ENCODE peak calls at places on chromosomes 2 and 18, in four cellular contexts. H, P, N and U are unnamed samples.

GRCh38 chr18:35810505-35810904 is 162.0 kb upstream of the RMP24 start:
- DNase-seq in H (no peak), P (no peak), N (no peak), U (no peak)

GRCh38 chr2:61631321-61631720 is 93.2 kb upstream of the XPO1 start:
- DNase-seq in H (no peak), P (no peak), N (no peak), U (no peak)

GRCh38 chr2:201633862-201634261 is 9.4 kb downstream of the TMEM237 start:
- DNase-seq in H (no peak), P (no peak), N (no peak), U (no peak)

GRCh38 chr2:240341064-240341463 is 94.4 kb upstream of the GPC1 start:
- DNase-seq in H (no peak), P (no peak), N (no peak), U (no peak)

GRCh38 chr2:229818230-229818629 is 103.6 kb downstream of the TRIP12 start:
- DNase-seq in H (no peak), P (no peak), N (no peak), U (no peak)

GRCh38 chr2:186841940-186842339 is 7.0 kb downstream of the ZSWIM2 start:
- DNase-seq in H (no peak), P (peak), N (no peak), U (no peak)

GRCh38 chr2:101696272-101697123 is 1.0 kb upstream of the MAP4K4 start:
- DNase-seq in H (no peak), P (peak), N (peak), U (no peak)

GRCh38 chr2:101806123-101806522 is 108.6 kb downstream of the MAP4K4 start:
- DNase-seq in H (no peak), P (peak), N (no peak), U (no peak)

GRCh38 chr2:121565389-121566250 is 34.9 kb downstream of the RNU4ATAC start:
- DNase-seq in H (no peak), P (no peak), N (no peak), U (no peak)

GRCh38 chr2:214497489-214497888 is 86.6 kb downstream of the VWC2L start:
- DNase-seq in H (no peak), P (no peak), N (no peak), U (no peak)

GRCh38 chr2:105406221-105406620 is 7.4 kb upstream of the FHL2 start:
- DNase-seq in H (no peak), P (peak), N (no peak), U (no peak)

GRCh38 chr2:19488009-19488691 is 129.7 kb upstream of the OSR1 start:
- DNase-seq in H (no peak), P (peak), N (no peak), U (no peak)

GRCh38 chr2:216002274-216002673 is 11.1 kb downstream of the MREG start:
- DNase-seq in H (no peak), P (no peak), N (no peak), U (no peak)

GRCh38 chr2:6917071-6917760 is at the start of gene RNF144A:
- DNase-seq in H (peak), P (peak), N (peak), U (no peak)

GRCh38 chr2:41414486-41415230 is 633.2 kb upstream of the PKDCC start:
- DNase-seq in H (peak), P (peak), N (peak), U (no peak)

GRCh38 chr2:109217362-109218086 is 88.5 kb downstream of the SH3RF3 start:
- DNase-seq in H (no peak), P (peak), N (no peak), U (no peak)

DNA sequence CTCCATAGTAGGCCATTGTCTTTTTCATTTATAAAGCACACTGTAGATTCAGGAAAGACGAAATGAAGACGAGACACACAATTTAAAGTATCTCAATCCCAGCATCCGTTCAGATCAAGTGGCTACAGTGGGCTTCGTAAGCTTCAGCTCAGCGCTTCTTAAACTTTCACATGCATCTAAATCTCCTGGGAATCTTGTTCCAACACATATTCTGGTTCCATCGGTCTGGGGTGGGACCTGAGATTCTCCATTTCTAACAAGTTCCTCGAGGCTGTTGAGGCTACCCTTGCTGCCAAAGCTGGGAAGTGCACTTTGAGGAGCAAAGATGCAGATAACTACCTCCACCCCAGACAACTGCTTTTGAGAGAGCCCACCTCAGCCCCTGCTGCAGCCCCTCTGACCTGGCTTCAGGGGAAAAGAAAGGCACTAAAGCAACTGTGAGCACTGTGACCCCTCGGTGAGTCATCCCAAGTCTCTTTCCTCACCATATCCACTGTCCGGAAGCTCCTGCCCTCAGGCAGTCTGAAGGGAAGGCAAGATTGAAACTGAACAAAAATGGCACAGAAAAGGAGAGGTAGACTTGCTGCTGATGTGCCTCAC is 201.1 kb upstream of the FBXO11 start:
- DNase-seq in H (peak), P (peak), N (no peak), U (peak)
- TF ChIP-seq CTCF in H (peak), P (peak), N (no peak), U (no peak)

GRCh38 chr2:75605770-75606535 is 40.6 kb upstream of the MRPL19 start:
- DNase-seq in H (no peak), P (peak), N (no peak), U (no peak)
- TF ChIP-seq CTCF in H (no peak), P (peak), N (peak), U (no peak)

DNA sequence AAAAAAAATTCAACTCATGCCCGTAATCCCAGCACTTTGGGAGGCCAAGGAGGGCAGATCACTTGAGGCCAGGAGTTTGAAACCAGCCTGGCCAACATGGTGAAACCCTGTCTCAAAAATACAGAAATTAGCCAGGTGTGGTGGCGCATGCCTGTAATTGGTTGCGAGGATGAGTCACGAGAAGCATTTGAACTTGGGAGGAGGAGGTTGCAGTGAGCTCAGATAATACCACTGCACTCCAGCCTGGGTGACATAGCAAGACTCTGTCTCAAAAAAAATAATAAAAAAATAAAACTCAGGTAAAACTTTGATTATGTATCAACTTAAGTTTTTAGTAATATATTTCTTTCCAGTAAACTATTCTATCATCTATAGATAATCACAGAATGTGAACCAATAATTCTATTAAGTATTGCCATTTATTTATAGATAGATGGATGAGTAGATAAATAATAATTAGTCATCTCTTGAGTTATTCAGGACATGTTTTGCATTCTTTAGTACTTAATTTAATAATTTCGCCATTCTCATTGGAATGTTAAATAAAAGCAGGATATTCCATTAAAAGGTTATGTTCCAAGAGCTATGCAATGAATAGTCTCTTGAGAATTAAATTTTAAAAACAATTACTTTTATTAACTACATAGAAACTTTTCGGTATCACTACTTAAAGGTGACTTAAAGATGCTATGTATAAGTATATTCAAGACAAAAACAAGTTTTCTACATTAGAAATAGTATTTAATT is 48.7 kb downstream of the WDPCP start:
- DNase-seq in H (no peak), P (no peak), N (no peak), U (no peak)
- TF ChIP-seq CTCF in H (no peak), P (no peak), N (no peak), U (no peak)

GRCh38 chr2:27734305-27734704 is 37.2 kb upstream of the MRPL33 start:
- DNase-seq in H (no peak), P (no peak), N (no peak), U (no peak)

GRCh38 chr2:27736031-27736889 is 35.3 kb upstream of the MRPL33 start:
- DNase-seq in H (no peak), P (no peak), N (no peak), U (no peak)

GRCh38 chr2:27736890-27737204 is 34.7 kb upstream of the MRPL33 start:
- DNase-seq in H (no peak), P (no peak), N (no peak), U (no peak)

GRCh38 chr2:27737676-27738348 is 33.7 kb upstream of the MRPL33 start:
- DNase-seq in H (no peak), P (peak), N (no peak), U (no peak)

GRCh38 chr2:27735263-27735904 is 36.1 kb upstream of the MRPL33 start:
- DNase-seq in H (peak), P (peak), N (peak), U (no peak)
- TF ChIP-seq CTCF in H (no peak), P (no peak), N (no peak), U (no peak)

GRCh38 chr2:202634556-202635440 is at the start of gene FAM117B:
- DNase-seq in H (peak), P (peak), N (peak), U (peak)
- TF ChIP-seq CTCF in H (peak), P (no peak), N (peak), U (no peak)